ENCODE peak calls at places on chromosomes 13 and 19, in seven cellular contexts. One of them, this sample, is unnamed.

GRCh38 chr19:37867831-37868230 is 38.6 kb downstream of the WDR87 start:
- DNase-seq in stimulated activated CD4-positive, alpha-beta T cell treated with anti-CD3 and anti-CD28 coated beads, Interleukin-4, amount 100 ng/mL, for 4 hours: no peak
- DNase-seq in lung microvascular endothelial cell: peak; percentile 71
- DNase-seq in EH: peak; percentile 32
- DNase-seq in hypothalamus: no peak
- DNase-seq in lower leg skin: no peak
- DNase-seq in stomach: no peak
- DNase-seq in this sample: no peak

GRCh38 chr19:10228925-10229324 is 2.2 kb downstream of the S1PR2 start:
- DNase-seq in stimulated activated CD4-positive, alpha-beta T cell treated with anti-CD3 and anti-CD28 coated beads, Interleukin-4, amount 100 ng/mL, for 4 hours: no peak
- DNase-seq in lung microvascular endothelial cell: peak; percentile 46
- DNase-seq in EH: peak; percentile 49
- DNase-seq in hypothalamus: no peak
- DNase-seq in lower leg skin: no peak
- DNase-seq in stomach: no peak
- DNase-seq in this sample: peak; percentile 80

GRCh38 chr13:113432509-113433270 is 20.6 kb downstream of the ADPRHL1 start:
- DNase-seq in stimulated activated CD4-positive, alpha-beta T cell treated with anti-CD3 and anti-CD28 coated beads, Interleukin-4, amount 100 ng/mL, for 4 hours: no peak
- DNase-seq in lung microvascular endothelial cell: no peak
- DNase-seq in EH: no peak
- DNase-seq in hypothalamus: no peak
- DNase-seq in lower leg skin: no peak
- DNase-seq in stomach: no peak
- DNase-seq in this sample: no peak

GRCh38 chr13:35764359-35765015 is 288.0 kb upstream of the MAB21L1 start:
- DNase-seq in stimulated activated CD4-positive, alpha-beta T cell treated with anti-CD3 and anti-CD28 coated beads, Interleukin-4, amount 100 ng/mL, for 4 hours: no peak
- DNase-seq in lung microvascular endothelial cell: no peak
- DNase-seq in EH: peak; percentile 78
- DNase-seq in hypothalamus: no peak
- DNase-seq in lower leg skin: no peak
- DNase-seq in stomach: no peak
- DNase-seq in this sample: no peak

GRCh38 chr19:7861619-7862412 is 12.4 kb downstream of the PRR36 start:
- DNase-seq in stimulated activated CD4-positive, alpha-beta T cell treated with anti-CD3 and anti-CD28 coated beads, Interleukin-4, amount 100 ng/mL, for 4 hours: no peak
- DNase-seq in lung microvascular endothelial cell: no peak
- DNase-seq in EH: no peak
- DNase-seq in hypothalamus: no peak
- DNase-seq in lower leg skin: no peak
- DNase-seq in stomach: no peak
- DNase-seq in this sample: no peak

GRCh38 chr13:107650081-107650701 is 565.1 kb downstream of the LIG4 start:
- DNase-seq in stimulated activated CD4-positive, alpha-beta T cell treated with anti-CD3 and anti-CD28 coated beads, Interleukin-4, amount 100 ng/mL, for 4 hours: peak; percentile 8
- DNase-seq in lung microvascular endothelial cell: peak; percentile 81
- DNase-seq in EH: no peak
- DNase-seq in hypothalamus: peak; percentile 17
- DNase-seq in lower leg skin: no peak
- DNase-seq in stomach: peak; percentile 53
- DNase-seq in this sample: peak; percentile 78

GRCh38 chr13:98321356-98321755 is 144.3 kb upstream of the RNF113B start:
- DNase-seq in stimulated activated CD4-positive, alpha-beta T cell treated with anti-CD3 and anti-CD28 coated beads, Interleukin-4, amount 100 ng/mL, for 4 hours: no peak
- DNase-seq in lung microvascular endothelial cell: no peak
- DNase-seq in EH: peak; percentile 22
- DNase-seq in hypothalamus: no peak
- DNase-seq in lower leg skin: no peak
- DNase-seq in stomach: no peak
- DNase-seq in this sample: no peak

GRCh38 chr13:40058757-40059236 is 403.3 kb downstream of the COG6 start:
- DNase-seq in stimulated activated CD4-positive, alpha-beta T cell treated with anti-CD3 and anti-CD28 coated beads, Interleukin-4, amount 100 ng/mL, for 4 hours: no peak
- DNase-seq in lung microvascular endothelial cell: no peak
- DNase-seq in EH: no peak
- DNase-seq in hypothalamus: no peak
- DNase-seq in lower leg skin: no peak
- DNase-seq in stomach: no peak
- DNase-seq in this sample: no peak

GRCh38 chr13:27379694-27380596 is 44.5 kb upstream of the GTF3A start:
- DNase-seq in stimulated activated CD4-positive, alpha-beta T cell treated with anti-CD3 and anti-CD28 coated beads, Interleukin-4, amount 100 ng/mL, for 4 hours: peak; percentile 40
- DNase-seq in lung microvascular endothelial cell: peak; percentile 57
- DNase-seq in EH: peak; percentile 60
- DNase-seq in hypothalamus: peak; percentile 10
- DNase-seq in lower leg skin: peak; percentile 36
- DNase-seq in stomach: peak; percentile 88
- DNase-seq in this sample: peak; percentile 92

GRCh38 chr13:45219938-45220375 is 19.1 kb upstream of the KCTD4 start:
- DNase-seq in stimulated activated CD4-positive, alpha-beta T cell treated with anti-CD3 and anti-CD28 coated beads, Interleukin-4, amount 100 ng/mL, for 4 hours: no peak
- DNase-seq in lung microvascular endothelial cell: peak; percentile 84
- DNase-seq in EH: peak; percentile 78
- DNase-seq in hypothalamus: no peak
- DNase-seq in lower leg skin: no peak
- DNase-seq in stomach: no peak
- DNase-seq in this sample: peak; percentile 67

GRCh38 chr19:12969292-12969988 is at the start of gene DAND5:
- DNase-seq in stimulated activated CD4-positive, alpha-beta T cell treated with anti-CD3 and anti-CD28 coated beads, Interleukin-4, amount 100 ng/mL, for 4 hours: no peak
- DNase-seq in lung microvascular endothelial cell: no peak
- DNase-seq in EH: peak; percentile 21
- DNase-seq in hypothalamus: peak; percentile 59
- DNase-seq in lower leg skin: no peak
- DNase-seq in stomach: peak; percentile 65
- DNase-seq in this sample: no peak

GRCh38 chr13:110455941-110456340 is 105.6 kb downstream of the RAB20 start:
- DNase-seq in stimulated activated CD4-positive, alpha-beta T cell treated with anti-CD3 and anti-CD28 coated beads, Interleukin-4, amount 100 ng/mL, for 4 hours: peak; percentile 52
- DNase-seq in lung microvascular endothelial cell: peak; percentile 83
- DNase-seq in EH: peak; percentile 46
- DNase-seq in hypothalamus: peak; percentile 52
- DNase-seq in lower leg skin: peak; percentile 65
- DNase-seq in stomach: peak; percentile 84
- DNase-seq in this sample: peak; percentile 99

GRCh38 chr19:56137405-56137804 is 3.7 kb upstream of the ZNF444 start:
- DNase-seq in stimulated activated CD4-positive, alpha-beta T cell treated with anti-CD3 and anti-CD28 coated beads, Interleukin-4, amount 100 ng/mL, for 4 hours: no peak
- DNase-seq in lung microvascular endothelial cell: no peak
- DNase-seq in EH: no peak
- DNase-seq in hypothalamus: no peak
- DNase-seq in lower leg skin: no peak
- DNase-seq in stomach: peak; percentile 93
- DNase-seq in this sample: no peak

GRCh38 chr19:5341448-5341820 is 822 bp upstream of the PTPRS start:
- DNase-seq in stimulated activated CD4-positive, alpha-beta T cell treated with anti-CD3 and anti-CD28 coated beads, Interleukin-4, amount 100 ng/mL, for 4 hours: no peak
- DNase-seq in lung microvascular endothelial cell: no peak
- DNase-seq in EH: no peak
- DNase-seq in hypothalamus: no peak
- DNase-seq in lower leg skin: no peak
- DNase-seq in stomach: no peak
- DNase-seq in this sample: no peak

GRCh38 chr13:33284916-33285315 is 639 bp downstream of the STARD13 start:
- DNase-seq in stimulated activated CD4-positive, alpha-beta T cell treated with anti-CD3 and anti-CD28 coated beads, Interleukin-4, amount 100 ng/mL, for 4 hours: no peak
- DNase-seq in lung microvascular endothelial cell: peak; percentile 48
- DNase-seq in EH: peak; percentile 53
- DNase-seq in hypothalamus: no peak
- DNase-seq in lower leg skin: no peak
- DNase-seq in stomach: no peak
- DNase-seq in this sample: no peak

GRCh38 chr13:21240586-21240985 is 64.1 kb downstream of the MRPL57 start:
- DNase-seq in stimulated activated CD4-positive, alpha-beta T cell treated with anti-CD3 and anti-CD28 coated beads, Interleukin-4, amount 100 ng/mL, for 4 hours: no peak
- DNase-seq in lung microvascular endothelial cell: peak; percentile 52
- DNase-seq in EH: peak; percentile 86
- DNase-seq in hypothalamus: no peak
- DNase-seq in lower leg skin: no peak
- DNase-seq in stomach: no peak
- DNase-seq in this sample: peak; percentile 62